ENCODE peak calls at places on chromosome 7, in six cellular contexts. One of them, this sample, is unnamed.

GRCh38 chr7:83415840-83416239 is 233.1 kb downstream of the SEMA3E start:
- DNase-seq in HCT116: no peak
- DNase-seq in left colon: no peak
- DNase-seq in cardiac fibroblast: no peak
- DNase-seq in activated effector memory CD4-positive, alpha-beta T cell treated with Interleukin-2 at 50 U/mL for 16 hours: no peak
- DNase-seq in iris pigment epithelial cell: no peak
- DNase-seq in this sample: no peak

GRCh38 chr7:27262121-27262520 is 19.5 kb downstream of the EVX1 start:
- DNase-seq in HCT116: no peak
- DNase-seq in left colon: no peak
- DNase-seq in cardiac fibroblast: no peak
- DNase-seq in activated effector memory CD4-positive, alpha-beta T cell treated with Interleukin-2 at 50 U/mL for 16 hours: no peak
- DNase-seq in iris pigment epithelial cell: no peak
- DNase-seq in this sample: no peak

GRCh38 chr7:121083138-121083789 is 94.8 kb downstream of the CPED1 start:
- DNase-seq in HCT116: no peak
- DNase-seq in left colon: no peak
- DNase-seq in cardiac fibroblast: peak; percentile 89
- DNase-seq in activated effector memory CD4-positive, alpha-beta T cell treated with Interleukin-2 at 50 U/mL for 16 hours: no peak
- DNase-seq in iris pigment epithelial cell: peak; percentile 85
- DNase-seq in this sample: no peak

GRCh38 chr7:123622660-123623386 is 21.2 kb downstream of the ASB15 start:
- DNase-seq in HCT116: no peak
- DNase-seq in left colon: no peak
- DNase-seq in cardiac fibroblast: no peak
- DNase-seq in activated effector memory CD4-positive, alpha-beta T cell treated with Interleukin-2 at 50 U/mL for 16 hours: no peak
- DNase-seq in iris pigment epithelial cell: peak; percentile 42
- DNase-seq in this sample: peak; percentile 60

GRCh38 chr7:38873433-38873832 is 35.6 kb downstream of the VPS41 start:
- DNase-seq in HCT116: no peak
- DNase-seq in left colon: no peak
- DNase-seq in cardiac fibroblast: no peak
- DNase-seq in activated effector memory CD4-positive, alpha-beta T cell treated with Interleukin-2 at 50 U/mL for 16 hours: no peak
- DNase-seq in iris pigment epithelial cell: no peak
- DNase-seq in this sample: no peak

GRCh38 chr7:5204546-5204945 is 14.5 kb downstream of the WIPI2 start:
- DNase-seq in HCT116: no peak
- DNase-seq in left colon: no peak
- DNase-seq in cardiac fibroblast: no peak
- DNase-seq in activated effector memory CD4-positive, alpha-beta T cell treated with Interleukin-2 at 50 U/mL for 16 hours: no peak
- DNase-seq in iris pigment epithelial cell: no peak
- DNase-seq in this sample: no peak

GRCh38 chr7:51374936-51375335 is 58.3 kb upstream of the COBL start:
- DNase-seq in HCT116: peak; percentile 65
- DNase-seq in left colon: no peak
- DNase-seq in cardiac fibroblast: no peak
- DNase-seq in activated effector memory CD4-positive, alpha-beta T cell treated with Interleukin-2 at 50 U/mL for 16 hours: no peak
- DNase-seq in iris pigment epithelial cell: no peak
- DNase-seq in this sample: no peak

GRCh38 chr7:75743455-75743859 is 4.7 kb upstream of the HIP1 start:
- DNase-seq in HCT116: no peak
- DNase-seq in left colon: no peak
- DNase-seq in cardiac fibroblast: peak; percentile 44
- DNase-seq in activated effector memory CD4-positive, alpha-beta T cell treated with Interleukin-2 at 50 U/mL for 16 hours: no peak
- DNase-seq in iris pigment epithelial cell: peak; percentile 16
- DNase-seq in this sample: no peak

GRCh38 chr7:35761882-35762720 is 38.8 kb upstream of the SEPTIN7 start:
- DNase-seq in HCT116: no peak
- DNase-seq in left colon: no peak
- DNase-seq in cardiac fibroblast: peak; percentile 57
- DNase-seq in activated effector memory CD4-positive, alpha-beta T cell treated with Interleukin-2 at 50 U/mL for 16 hours: no peak
- DNase-seq in iris pigment epithelial cell: peak; percentile 73
- DNase-seq in this sample: no peak

This sample was measured in HuH-7.5.